ENCODE peak calls at places on chromosomes 5 and 9, in seven cellular contexts. E is pancreas, X is neural progenitor cell, K is osteoblast, Q is A549, V is body of pancreas, J is stomach. T is an unnamed sample.

GRCh38 chr5:85823462-85824426 is 794.0 kb upstream of the COX7C start:
- DNase-seq in V (no peak), X (no peak), Q (no peak), E (no peak), J (no peak), K (no peak), T (no peak)

GRCh38 chr5:16736158-16736994 is 119.6 kb upstream of the RETREG1 start:
- DNase-seq in Q (no peak), X (peak; percentile 74), E (peak; percentile 83), V (peak; percentile 80), J (peak; percentile 83), K (no peak), T (peak; percentile 49)

GRCh38 chr5:155699385-155699784 is 627.6 kb upstream of the SGCD start:
- DNase-seq in E (no peak), J (no peak), V (no peak), X (peak; percentile 44), K (no peak), Q (no peak), T (no peak)

GRCh38 chr5:66864240-66864884 is 268.2 kb downstream of the MAST4 start:
- DNase-seq in E (no peak), X (no peak), Q (peak; percentile 14), J (no peak), V (peak; percentile 13), K (no peak), T (no peak)

GRCh38 chr5:158051036-158051435 is 192.1 kb upstream of the CLINT1 start:
- DNase-seq in K (no peak), X (no peak), E (no peak), J (no peak), Q (no peak), V (no peak), T (no peak)

GRCh38 chr9:95316274-95316673 is 1.2 kb downstream of the FANCC start:
- DNase-seq in J (no peak), V (no peak), X (peak; percentile 28), Q (no peak), K (no peak), E (no peak), T (no peak)

GRCh38 chr5:111762895-111763294 is 5.9 kb upstream of the NREP start:
- DNase-seq in E (no peak), V (no peak), K (no peak), Q (no peak), J (no peak), X (no peak), T (no peak)

GRCh38 chr5:78542321-78542840 is 106.2 kb downstream of the LHFPL2 start:
- DNase-seq in V (no peak), E (no peak), J (no peak), X (peak; percentile 45), K (peak; percentile 55), Q (no peak), T (no peak)

GRCh38 chr9:127224883-127225739 is 39.5 kb upstream of the GARNL3 start:
- DNase-seq in E (peak; percentile 96), V (peak; percentile 99), X (peak; percentile 99), K (peak; percentile 100), Q (peak; percentile 95), J (peak; percentile 99), T (peak; percentile 99)

GRCh38 chr5:109907189-109907588 is 217.5 kb downstream of the MAN2A1 start:
- DNase-seq in X (no peak), Q (no peak), J (no peak), K (no peak), E (no peak), V (no peak), T (no peak)

GRCh38 chr9:92952861-92953620 is 5.7 kb downstream of the FGD3 start:
- DNase-seq in V (no peak), J (no peak), Q (no peak), E (no peak), K (peak; percentile 73), X (no peak), T (no peak)

GRCh38 chr5:146025108-146025507 is 80.3 kb downstream of the PLAC8L1 start:
- DNase-seq in X (no peak), J (peak; percentile 82), K (no peak), E (no peak), Q (no peak), V (no peak), T (peak; percentile 60)

GRCh38 chr5:75052461-75053285 is at the start of gene GCNT4:
- DNase-seq in Q (peak; percentile 29), X (peak; percentile 79), J (peak; percentile 52), K (peak; percentile 83), E (peak; percentile 58), V (peak; percentile 71), T (peak; percentile 43)

GRCh38 chr5:468401-468800 is 25.4 kb downstream of the EXOC3 start:
- DNase-seq in J (no peak), E (no peak), X (no peak), K (peak; percentile 73), V (no peak), Q (no peak), T (peak; percentile 38)

GRCh38 chr9:92671323-92671722 is 1.4 kb upstream of the IPPK start:
- DNase-seq in Q (peak; percentile 35), J (no peak), V (peak; percentile 45), E (peak; percentile 43), K (peak; percentile 91), X (no peak), T (no peak)

GRCh38 chr9:80866576-80867227 is 822.6 kb downstream of the TLE1 start:
- DNase-seq in K (no peak), J (no peak), V (no peak), E (no peak), Q (no peak), X (no peak), T (no peak)

GRCh38 chr5:31726952-31727351 is 88.0 kb downstream of the PDZD2 start:
- DNase-seq in Q (no peak), E (no peak), X (no peak), K (no peak), V (no peak), J (no peak), T (no peak)

GRCh38 chr9:922731-923130 is 53.7 kb upstream of the DMRT3 start:
- DNase-seq in V (no peak), K (no peak), E (no peak), J (no peak), X (no peak), Q (no peak), T (no peak)

GRCh38 chr9:100285601-100286000 is 67.1 kb downstream of the TEX10 start:
- DNase-seq in J (no peak), E (no peak), Q (no peak), V (no peak), X (no peak), K (peak; percentile 32), T (no peak)

GRCh38 chr5:57976506-57976905 is 483.4 kb downstream of the PLK2 start:
- DNase-seq in E (no peak), K (no peak), Q (no peak), X (no peak), J (no peak), V (no peak), T (no peak)

GRCh38 chr5:99060306-99061261 is 131.8 kb upstream of the CHD1 start:
- DNase-seq in E (peak; percentile 73), Q (peak; percentile 60), J (peak; percentile 87), K (peak; percentile 17), X (peak; percentile 71), V (peak; percentile 84), T (peak; percentile 87)

GRCh38 chr5:137733922-137734695 is 1.8 kb downstream of the KLHL3 start:
- DNase-seq in K (no peak), X (no peak), E (no peak), J (no peak), Q (no peak), V (no peak), T (no peak)

GRCh38 chr9:125763373-125763772 is 16.2 kb downstream of the PBX3 start:
- DNase-seq in J (no peak), V (no peak), E (no peak), X (peak; percentile 68), K (no peak), Q (no peak), T (no peak)

DNA sequence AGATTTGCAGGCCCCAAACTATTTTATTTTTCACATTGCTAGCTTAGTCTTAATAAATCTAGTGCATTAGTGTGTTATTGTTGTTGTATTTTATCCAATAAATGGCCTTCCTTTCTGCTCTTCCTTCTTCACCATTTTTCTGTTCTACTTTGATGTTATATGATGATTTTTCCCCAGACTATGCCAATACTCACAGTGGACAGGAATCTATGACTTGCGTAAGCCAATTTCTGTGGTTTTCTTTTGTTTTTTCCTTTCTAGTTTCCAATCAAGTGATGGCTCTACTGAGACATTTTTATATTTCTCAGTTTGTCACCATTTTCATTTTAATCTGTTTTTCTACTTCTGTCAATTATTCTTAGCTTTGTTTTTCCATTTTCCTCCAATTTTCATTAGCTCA is 106.8 kb upstream of the FBXL7 start:
- DNase-seq in J (no peak), K (no peak), V (no peak), E (no peak), X (no peak), Q (no peak), T (no peak)
- H3K4me3 ChIP-seq in J (no peak overlapping the region), K (no peak overlapping the region), V (no peak overlapping the region), E (no peak overlapping the region), X (no peak overlapping the region), Q (no peak overlapping the region), T (no peak overlapping the region)

GRCh38 chr5:2658421-2658820 is 93.1 kb downstream of the IRX2 start:
- DNase-seq in E (no peak), J (no peak), X (no peak), K (no peak), Q (no peak), V (no peak), T (no peak)
- H3K4me1 ChIP-seq in E (no peaks in the 10 kb centered on the region), J (no peaks in the 10 kb centered on the region), X (peaks cover 12% of the 10 kb centered on the region), K (no peaks in the 10 kb centered on the region), Q (no peaks in the 10 kb centered on the region), V (no peaks in the 10 kb centered on the region), T (no peaks in the 10 kb centered on the region)

GRCh38 chr5:166251786-166252185 is 2039.7 kb upstream of the WWC1 start:
- DNase-seq in J (no peak), K (no peak), X (no peak), V (no peak), E (no peak), Q (no peak), T (no peak)
- H3K9me3 ChIP-seq in J (no peaks in the 10 kb centered on the region), K (peaks cover 7% of the 10 kb centered on the region), X (no peaks in the 10 kb centered on the region), V (no peaks in the 10 kb centered on the region), E (no peaks in the 10 kb centered on the region), Q (no peaks in the 10 kb centered on the region), T (peaks cover 2% of the 10 kb centered on the region)

GRCh38 chr9:27539479-27540441 is 10.1 kb upstream of the MOB3B start:
- DNase-seq in K (no peak), E (peak; percentile 14), J (no peak), X (no peak), Q (no peak), V (no peak), T (no peak)
- H3K4me3 ChIP-seq in K (no peak overlapping the region), E (no peak overlapping the region), J (no peak overlapping the region), X (no peak overlapping the region), Q (no peak overlapping the region), V (no peak overlapping the region), T (no peak overlapping the region)

DNA sequence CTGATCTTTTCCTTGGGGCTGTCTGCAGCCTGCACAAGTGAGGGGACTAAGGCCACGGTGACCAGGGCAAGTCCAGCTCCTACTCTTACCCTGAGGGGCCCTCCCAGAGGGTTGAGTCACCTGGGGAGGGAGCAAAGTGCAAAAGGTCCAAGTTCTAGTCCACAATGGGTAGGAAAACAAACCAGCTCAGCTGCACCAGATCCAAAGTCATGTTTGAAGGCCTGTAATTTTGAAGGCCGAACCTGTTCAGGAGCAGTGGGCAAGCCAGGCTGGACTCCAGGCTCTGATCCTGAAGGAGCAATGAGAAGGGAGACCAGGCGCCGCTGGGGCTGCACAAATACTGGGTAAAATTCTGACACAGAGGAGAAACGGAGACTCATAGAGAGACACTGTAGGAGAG is 15.8 kb upstream of the TCF7 start:
- DNase-seq in V (no peak), K (peak; percentile 34), Q (no peak), E (no peak), X (no peak), J (no peak), T (no peak)
- H3K4me1 ChIP-seq in V (peaks cover 7% of the 10 kb centered on the region), K (peaks cover 13% of the 10 kb centered on the region), Q (peaks cover 23% of the 10 kb centered on the region), E (peaks cover 10% of the 10 kb centered on the region), X (peaks cover 27% of the 10 kb centered on the region), J (peaks cover 13% of the 10 kb centered on the region), T (peaks cover 13% of the 10 kb centered on the region)

T was measured in mucosa of descending colon.